ENCODE peak calls at places on chromosomes 1 and 21, in nine cellular contexts. G, S, T, B, R, X, H, J and O are unnamed samples.

GRCh38 chr1:229349463-229350385 is 6.9 kb upstream of the CCSAP start:
- DNase-seq in X (no peak), T (no peak), R (no peak), H (no peak), S (no peak), J (no peak), B (no peak), G (no peak), O (no peak)

GRCh38 chr1:109621402-109622101 is 1.9 kb downstream of the AMPD2 start:
- DNase-seq in T (no peak), R (peak), J (no peak), X (no peak), G (no peak), H (no peak), S (no peak), B (no peak), O (no peak)

GRCh38 chr1:198620951-198621824 is 17.7 kb upstream of the PTPRC start:
- DNase-seq in J (no peak), R (no peak), T (no peak), G (no peak), B (no peak), S (no peak), X (no peak), H (no peak), O (no peak)

GRCh38 chr1:198495635-198496034 is 44.8 kb downstream of the ATP6V1G3 start:
- DNase-seq in R (peak), X (no peak), G (no peak), T (no peak), H (no peak), S (no peak), J (no peak), B (no peak), O (no peak)

GRCh38 chr21:42565206-42565810 is 51.7 kb downstream of the SLC37A1 start:
- DNase-seq in B (peak), X (no peak), J (no peak), S (no peak), T (no peak), H (no peak), G (no peak), R (no peak), O (no peak)

GRCh38 chr1:228120351-228121091 is 11.4 kb upstream of the MRPL55 start:
- DNase-seq in X (no peak), T (no peak), S (no peak), R (peak), H (no peak), B (no peak), G (no peak), J (no peak), O (no peak)

GRCh38 chr1:39472826-39473225 is 18.6 kb upstream of the BMP8A start:
- DNase-seq in T (no peak), H (no peak), X (no peak), R (no peak), G (no peak), B (no peak), J (no peak), S (no peak), O (no peak)

GRCh38 chr1:41356752-41357151 is 4.5 kb upstream of the FOXO6 start:
- DNase-seq in S (no peak), T (no peak), G (no peak), B (no peak), R (no peak), H (no peak), J (no peak), X (no peak), O (no peak)

GRCh38 chr1:173478099-173478555 is 992 bp downstream of the PRDX6 start:
- DNase-seq in G (peak), X (no peak), S (peak), R (peak), B (no peak), H (peak), T (no peak), J (no peak), O (peak)

GRCh38 chr1:101293461-101294045 is 56.7 kb downstream of the S1PR1 start:
- DNase-seq in T (no peak), J (no peak), G (no peak), S (no peak), R (no peak), X (no peak), H (no peak), B (no peak), O (no peak)

GRCh38 chr1:209704584-209704983 is at the start of gene HSD11B1:
- DNase-seq in R (peak), J (no peak), S (no peak), G (no peak), H (peak), B (no peak), T (no peak), X (no peak), O (no peak)

GRCh38 chr1:19668893-19669292 is 4.2 kb downstream of the HTR6 start:
- DNase-seq in T (no peak), X (no peak), B (no peak), H (no peak), J (no peak), R (peak), G (no peak), S (no peak), O (no peak)

GRCh38 chr1:1109743-1110142 is 6.1 kb downstream of the C1orf159 start:
- DNase-seq in S (no peak), H (no peak), T (no peak), X (no peak), G (no peak), J (no peak), R (no peak), B (peak), O (no peak)

GRCh38 chr1:108692724-108693655 is 880 bp downstream of the PRPF38B start:
- DNase-seq in G (peak), J (no peak), B (no peak), S (peak), R (peak), X (no peak), T (no peak), H (no peak), O (peak)

GRCh38 chr1:229710746-229711145 is 84.7 kb downstream of the URB2 start:
- DNase-seq in S (no peak), T (no peak), G (no peak), B (no peak), R (no peak), H (no peak), J (no peak), X (no peak), O (no peak)

GRCh38 chr1:203202431-203203245 is 16.1 kb upstream of the CHI3L1 start:
- DNase-seq in T (no peak), X (no peak), S (no peak), R (peak), H (peak), J (no peak), B (no peak), G (no peak), O (no peak)

GRCh38 chr1:100362821-100363466 is 10.6 kb downstream of the CDC14A start:
- DNase-seq in T (no peak), B (no peak), S (no peak), J (no peak), X (peak), G (no peak), H (no peak), R (peak), O (no peak)

GRCh38 chr1:160094291-160094625 is 4.2 kb downstream of the IGSF8 start:
- DNase-seq in G (no peak), H (no peak), R (no peak), B (no peak), T (no peak), J (no peak), X (no peak), S (no peak), O (no peak)

GRCh38 chr1:43802356-43802755 is 95.0 kb downstream of the ST3GAL3 start:
- DNase-seq in R (no peak), G (no peak), H (no peak), X (no peak), B (no peak), S (no peak), J (no peak), T (no peak), O (no peak)

GRCh38 chr1:233075045-233075444 is 124.6 kb downstream of the NTPCR start:
- DNase-seq in J (no peak), H (no peak), T (no peak), R (peak), S (no peak), G (peak), X (no peak), B (no peak), O (no peak)

GRCh38 chr1:15640667-15641066 is 23.4 kb downstream of the DDI2 start:
- DNase-seq in H (no peak), S (no peak), X (no peak), R (no peak), G (no peak), B (no peak), J (no peak), T (no peak), O (no peak)

GRCh38 chr1:91278754-91279153 is 125.9 kb downstream of the HFM1 start:
- DNase-seq in T (no peak), R (peak), S (no peak), X (no peak), G (no peak), H (no peak), B (no peak), J (no peak), O (no peak)

GRCh38 chr1:181251001-181251712 is 162.7 kb downstream of the IER5 start:
- DNase-seq in H (no peak), T (no peak), J (no peak), R (peak), B (no peak), S (no peak), X (no peak), G (peak), O (no peak)

GRCh38 chr1:22700121-22700520 is 10.5 kb upstream of the EPHB2 start:
- DNase-seq in T (no peak), B (no peak), G (no peak), S (no peak), X (no peak), J (no peak), R (no peak), H (no peak), O (no peak)

GRCh38 chr1:203663294-203663693 is 36.7 kb downstream of the ATP2B4 start:
- DNase-seq in X (no peak), J (no peak), H (no peak), B (no peak), G (peak), R (peak), T (no peak), S (no peak), O (no peak)

GRCh38 chr1:57341721-57342120 is 82.1 kb downstream of the DAB1 start:
- DNase-seq in J (no peak), T (no peak), S (no peak), G (no peak), X (no peak), B (no peak), H (no peak), R (no peak), O (no peak)

GRCh38 chr1:147542549-147542857 is 1.2 kb downstream of the BCL9 start:
- DNase-seq in J (no peak), H (no peak), B (no peak), T (no peak), S (no peak), R (no peak), G (no peak), X (no peak), O (no peak)

GRCh38 chr1:88683516-88683847 is 591 bp upstream of the PKN2 start:
- DNase-seq in S (peak), H (peak), B (peak), T (no peak), R (peak), J (peak), G (peak), X (peak), O (peak)

DNA sequence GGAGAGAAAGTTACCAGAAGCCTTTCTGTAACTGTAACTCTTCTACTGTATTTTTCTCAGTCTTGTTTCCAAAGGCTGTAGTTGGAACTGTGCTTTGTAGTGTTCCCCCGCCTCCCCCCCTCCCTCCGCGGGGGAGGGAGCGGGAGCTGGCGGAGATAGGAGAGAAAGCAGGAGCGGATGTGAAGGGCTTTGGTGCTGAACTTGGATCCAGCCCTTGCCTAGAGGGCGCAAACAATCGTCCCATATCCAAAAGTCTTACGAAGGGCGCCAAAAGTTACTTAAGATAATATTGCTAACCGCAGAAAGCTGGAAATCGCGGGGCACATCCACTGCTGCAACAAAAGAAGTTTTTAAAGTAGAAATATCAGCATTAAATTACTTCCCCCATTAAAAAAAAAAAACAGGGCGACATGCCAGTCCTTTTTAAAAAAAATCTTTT is 2.4 kb upstream of the NFIA start:
- DNase-seq in B (peak), X (peak), G (peak), R (peak), J (no peak), H (peak), T (no peak), S (no peak), O (peak)
- TF ChIP-seq CTCF in B (no peak), X (no peak), G (peak), R (peak), J (no peak), H (peak), T (peak), S (no peak), O (no peak)

GRCh38 chr21:33231526-33231925 is 1.8 kb downstream of the IFNAR2 start:
- DNase-seq in X (no peak), R (no peak), S (no peak), H (no peak), B (no peak), J (no peak), T (no peak), G (no peak), O (no peak)

GRCh38 chr21:33229776-33230517 is at the start of gene IFNAR2:
- DNase-seq in B (peak), J (peak), T (no peak), R (peak), X (peak), G (peak), S (peak), H (peak), O (peak)

GRCh38 chr21:33232640-33233039 is 2.9 kb downstream of the IFNAR2 start:
- DNase-seq in T (no peak), J (no peak), G (no peak), S (no peak), B (no peak), X (no peak), H (no peak), R (no peak), O (no peak)

GRCh38 chr21:33229099-33229775 is 501 bp upstream of the IFNAR2 start:
- DNase-seq in R (no peak), X (no peak), B (no peak), H (no peak), T (no peak), G (no peak), S (no peak), J (no peak), O (no peak)

DNA sequence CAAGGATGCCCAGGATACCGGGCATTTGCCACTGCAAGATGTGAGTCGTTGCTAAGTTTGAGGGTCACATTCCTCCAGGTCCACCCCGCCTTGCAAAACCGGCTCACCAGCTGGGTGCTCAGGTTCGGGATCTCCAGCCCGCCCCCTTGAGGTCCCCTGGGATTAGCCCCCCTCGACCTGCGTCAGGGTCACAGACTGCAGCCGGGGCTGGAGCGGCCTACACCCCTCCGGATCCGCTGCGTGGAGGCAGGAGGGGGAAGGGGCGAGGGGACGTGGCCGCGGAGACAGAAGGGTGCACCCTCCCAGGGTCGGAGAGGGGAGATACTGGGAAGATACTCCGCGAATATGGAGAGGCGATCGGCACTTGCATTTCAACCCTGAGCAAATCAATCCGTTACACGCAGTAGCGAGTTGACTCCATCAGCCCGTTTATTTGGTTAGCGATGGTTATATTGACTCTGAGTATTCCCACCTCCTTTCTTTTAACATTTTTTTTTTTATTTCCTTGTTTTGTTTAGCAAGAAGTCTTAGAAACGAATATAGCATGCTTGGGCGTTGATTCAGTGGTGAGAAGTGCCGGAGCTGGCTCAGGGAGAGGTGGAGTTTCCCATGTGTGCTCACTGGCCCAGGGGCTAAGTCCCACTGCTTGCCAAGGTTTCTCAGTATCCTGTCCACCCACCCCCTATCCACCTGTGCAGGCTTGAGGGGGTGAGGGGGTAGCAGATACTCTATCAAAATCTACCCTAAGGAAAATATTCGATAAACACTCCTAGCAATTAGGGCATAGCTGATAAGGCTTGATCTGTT is 983 bp downstream of the IFNAR2 start:
- DNase-seq in X (peak), G (peak), J (peak), H (peak), T (no peak), S (peak), R (peak), B (peak), O (no peak)
- TF ChIP-seq CTCF in X (no peak), G (peak), J (peak), H (peak), T (no peak), S (no peak), R (no peak), B (no peak), O (no peak)

GRCh38 chr1:117568999-117569398 is 36.8 kb upstream of the TENT5C start:
- DNase-seq in T (no peak), H (no peak), J (no peak), S (no peak), R (no peak), G (no peak), B (no peak), X (no peak), O (no peak)
- TF ChIP-seq CTCF in T (no peak), H (no peak), J (no peak), S (no peak), R (no peak), G (no peak), B (no peak), X (no peak), O (no peak)

DNA sequence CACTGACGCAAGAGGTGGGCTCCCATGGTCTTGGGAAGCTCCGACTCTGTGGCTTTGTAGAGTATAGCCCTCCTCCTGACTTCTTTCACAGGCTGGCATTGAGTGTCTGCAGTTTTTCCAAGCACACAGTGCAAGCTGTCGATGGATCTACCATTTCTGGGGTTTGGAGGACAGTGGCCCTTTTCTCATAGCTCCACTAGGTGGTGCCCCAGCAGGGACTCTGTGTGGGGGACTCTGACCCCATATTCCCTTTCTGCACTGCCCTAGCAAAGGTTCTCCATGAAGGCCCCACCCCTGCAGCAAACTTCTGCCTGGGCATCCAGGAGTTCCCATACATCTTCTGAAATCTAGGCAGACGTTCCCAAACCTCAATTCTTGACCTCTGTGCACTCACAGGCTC is 236.2 kb downstream of the COL11A1 start:
- DNase-seq in B (no peak), S (no peak), T (no peak), J (no peak), G (no peak), R (no peak), H (no peak), X (no peak), O (no peak)
- TF ChIP-seq CTCF in B (no peak), S (no peak), T (no peak), J (no peak), G (no peak), R (no peak), H (no peak), X (no peak), O (no peak)